ENCODE peak calls at places on chromosomes 4 and X, in four cellular contexts. One of them, this sample, is unnamed.

GRCh38 chr4:17165256-17165655 is 266.8 kb upstream of the LDB2 start:
- DNase-seq in RPMI7951: no peak
- DNase-seq in activated naive CD8-positive, alpha-beta T cell treated with anti-CD3 and anti-CD28 coated beads, Interleukin-2, amount 50 U/mL, for 24 hours: no peak
- DNase-seq in GM13977: no peak
- DNase-seq in this sample: no peak

GRCh38 chrX:22575161-22575845 is 302.6 kb downstream of the CBLL2 start:
- DNase-seq in GM13977: no peak
- DNase-seq in activated naive CD8-positive, alpha-beta T cell treated with anti-CD3 and anti-CD28 coated beads, Interleukin-2, amount 50 U/mL, for 24 hours: no peak
- DNase-seq in RPMI7951: no peak
- DNase-seq in this sample: peak

GRCh38 chr4:186724048-186724860 is 598 bp upstream of the FAT1 start:
- DNase-seq in GM13977: no peak
- DNase-seq in RPMI7951: peak
- DNase-seq in activated naive CD8-positive, alpha-beta T cell treated with anti-CD3 and anti-CD28 coated beads, Interleukin-2, amount 50 U/mL, for 24 hours: no peak
- DNase-seq in this sample: peak

GRCh38 chrX:69216446-69216845 is 51.2 kb upstream of the PJA1 start:
- DNase-seq in RPMI7951: no peak
- DNase-seq in activated naive CD8-positive, alpha-beta T cell treated with anti-CD3 and anti-CD28 coated beads, Interleukin-2, amount 50 U/mL, for 24 hours: no peak
- DNase-seq in GM13977: no peak
- DNase-seq in this sample: no peak

GRCh38 chr4:83112678-83113428 is 1.7 kb downstream of the PLAC8 start:
- DNase-seq in RPMI7951: peak
- DNase-seq in activated naive CD8-positive, alpha-beta T cell treated with anti-CD3 and anti-CD28 coated beads, Interleukin-2, amount 50 U/mL, for 24 hours: peak
- DNase-seq in GM13977: no peak
- DNase-seq in this sample: no peak

GRCh38 chr4:170348945-170349344 is 259.2 kb upstream of the AADAT start:
- DNase-seq in activated naive CD8-positive, alpha-beta T cell treated with anti-CD3 and anti-CD28 coated beads, Interleukin-2, amount 50 U/mL, for 24 hours: no peak
- DNase-seq in RPMI7951: no peak
- DNase-seq in GM13977: no peak
- DNase-seq in this sample: no peak

GRCh38 chr4:1746919-1747602 is 25.7 kb downstream of the TACC3 start:
- DNase-seq in activated naive CD8-positive, alpha-beta T cell treated with anti-CD3 and anti-CD28 coated beads, Interleukin-2, amount 50 U/mL, for 24 hours: no peak
- DNase-seq in RPMI7951: peak
- DNase-seq in GM13977: no peak
- DNase-seq in this sample: no peak

GRCh38 chr4:146916479-146917076 is 29.1 kb downstream of the TTC29 start:
- DNase-seq in RPMI7951: peak
- DNase-seq in activated naive CD8-positive, alpha-beta T cell treated with anti-CD3 and anti-CD28 coated beads, Interleukin-2, amount 50 U/mL, for 24 hours: no peak
- DNase-seq in GM13977: peak
- DNase-seq in this sample: peak

GRCh38 chr4:109433281-109434006 is at the start of gene SEC24B:
- DNase-seq in GM13977: peak
- DNase-seq in activated naive CD8-positive, alpha-beta T cell treated with anti-CD3 and anti-CD28 coated beads, Interleukin-2, amount 50 U/mL, for 24 hours: peak
- DNase-seq in RPMI7951: peak
- DNase-seq in this sample: peak

GRCh38 chr4:3118281-3118680 is 43.8 kb downstream of the HTT start:
- DNase-seq in GM13977: no peak
- DNase-seq in activated naive CD8-positive, alpha-beta T cell treated with anti-CD3 and anti-CD28 coated beads, Interleukin-2, amount 50 U/mL, for 24 hours: no peak
- DNase-seq in RPMI7951: no peak
- DNase-seq in this sample: no peak

GRCh38 chrX:147550217-147550616 is 361.5 kb upstream of the FMR1 start:
- DNase-seq in activated naive CD8-positive, alpha-beta T cell treated with anti-CD3 and anti-CD28 coated beads, Interleukin-2, amount 50 U/mL, for 24 hours: peak
- DNase-seq in GM13977: no peak
- DNase-seq in RPMI7951: no peak
- DNase-seq in this sample: peak

GRCh38 chr4:159103406-159104131 is 690 bp downstream of the RAPGEF2 start:
- DNase-seq in GM13977: peak
- DNase-seq in activated naive CD8-positive, alpha-beta T cell treated with anti-CD3 and anti-CD28 coated beads, Interleukin-2, amount 50 U/mL, for 24 hours: peak
- DNase-seq in RPMI7951: peak
- DNase-seq in this sample: peak

GRCh38 chrX:130552444-130553073 is 150.8 kb downstream of the RBMX2 start:
- DNase-seq in activated naive CD8-positive, alpha-beta T cell treated with anti-CD3 and anti-CD28 coated beads, Interleukin-2, amount 50 U/mL, for 24 hours: no peak
- DNase-seq in RPMI7951: no peak
- DNase-seq in GM13977: no peak
- DNase-seq in this sample: no peak

GRCh38 chrX:9340619-9341304 is 124.1 kb upstream of the TBL1X start:
- DNase-seq in GM13977: peak
- DNase-seq in activated naive CD8-positive, alpha-beta T cell treated with anti-CD3 and anti-CD28 coated beads, Interleukin-2, amount 50 U/mL, for 24 hours: no peak
- DNase-seq in RPMI7951: peak
- DNase-seq in this sample: no peak

GRCh38 chr4:81084029-81084428 is 53.5 kb downstream of the BMP3 start:
- DNase-seq in RPMI7951: no peak
- DNase-seq in activated naive CD8-positive, alpha-beta T cell treated with anti-CD3 and anti-CD28 coated beads, Interleukin-2, amount 50 U/mL, for 24 hours: no peak
- DNase-seq in GM13977: no peak
- DNase-seq in this sample: peak

GRCh38 chr4:87121332-87122065 is 98.9 kb downstream of the KLHL8 start:
- DNase-seq in GM13977: no peak
- DNase-seq in RPMI7951: no peak
- DNase-seq in activated naive CD8-positive, alpha-beta T cell treated with anti-CD3 and anti-CD28 coated beads, Interleukin-2, amount 50 U/mL, for 24 hours: no peak
- DNase-seq in this sample: no peak

GRCh38 chrX:139762400-139763183 is 54.6 kb upstream of the MCF2 start:
- DNase-seq in RPMI7951: no peak
- DNase-seq in activated naive CD8-positive, alpha-beta T cell treated with anti-CD3 and anti-CD28 coated beads, Interleukin-2, amount 50 U/mL, for 24 hours: no peak
- DNase-seq in GM13977: no peak
- DNase-seq in this sample: no peak

GRCh38 chrX:15059488-15059887 is 186.3 kb downstream of the MOSPD2 start:
- DNase-seq in RPMI7951: no peak
- DNase-seq in GM13977: no peak
- DNase-seq in activated naive CD8-positive, alpha-beta T cell treated with anti-CD3 and anti-CD28 coated beads, Interleukin-2, amount 50 U/mL, for 24 hours: no peak
- DNase-seq in this sample: no peak

GRCh38 chr4:156961241-156962068 is 10.1 kb downstream of the PDGFC start:
- DNase-seq in GM13977: no peak
- DNase-seq in RPMI7951: no peak
- DNase-seq in activated naive CD8-positive, alpha-beta T cell treated with anti-CD3 and anti-CD28 coated beads, Interleukin-2, amount 50 U/mL, for 24 hours: no peak
- DNase-seq in this sample: no peak

GRCh38 chrX:71103110-71103983 is 3.2 kb downstream of the CXorf65 start:
- DNase-seq in activated naive CD8-positive, alpha-beta T cell treated with anti-CD3 and anti-CD28 coated beads, Interleukin-2, amount 50 U/mL, for 24 hours: peak
- DNase-seq in GM13977: peak
- DNase-seq in RPMI7951: no peak
- DNase-seq in this sample: no peak

GRCh38 chr4:1748465-1748995 is 27.2 kb downstream of the TACC3 start:
- DNase-seq in activated naive CD8-positive, alpha-beta T cell treated with anti-CD3 and anti-CD28 coated beads, Interleukin-2, amount 50 U/mL, for 24 hours: peak
- DNase-seq in RPMI7951: peak
- DNase-seq in GM13977: peak
- DNase-seq in this sample: peak

GRCh38 chr4:78667764-78668163 is 108.4 kb upstream of the BMP2K start:
- DNase-seq in GM13977: peak
- DNase-seq in activated naive CD8-positive, alpha-beta T cell treated with anti-CD3 and anti-CD28 coated beads, Interleukin-2, amount 50 U/mL, for 24 hours: no peak
- DNase-seq in RPMI7951: no peak
- DNase-seq in this sample: no peak

GRCh38 chr4:83281326-83281725 is 3.3 kb downstream of the COQ2 start:
- DNase-seq in RPMI7951: no peak
- DNase-seq in GM13977: peak
- DNase-seq in activated naive CD8-positive, alpha-beta T cell treated with anti-CD3 and anti-CD28 coated beads, Interleukin-2, amount 50 U/mL, for 24 hours: no peak
- DNase-seq in this sample: no peak

GRCh38 chrX:144840616-144841015 is 406.7 kb upstream of the SPANXN1 start:
- DNase-seq in GM13977: no peak
- DNase-seq in RPMI7951: peak
- DNase-seq in activated naive CD8-positive, alpha-beta T cell treated with anti-CD3 and anti-CD28 coated beads, Interleukin-2, amount 50 U/mL, for 24 hours: no peak
- DNase-seq in this sample: peak

GRCh38 chr4:1547131-1547862 is 136.8 kb downstream of the FAM53A start:
- DNase-seq in RPMI7951: no peak
- DNase-seq in activated naive CD8-positive, alpha-beta T cell treated with anti-CD3 and anti-CD28 coated beads, Interleukin-2, amount 50 U/mL, for 24 hours: no peak
- DNase-seq in GM13977: no peak
- DNase-seq in this sample: no peak

GRCh38 chrX:72258174-72258573 is 18.9 kb downstream of the RPS4X start:
- DNase-seq in GM13977: no peak
- DNase-seq in RPMI7951: peak
- DNase-seq in activated naive CD8-positive, alpha-beta T cell treated with anti-CD3 and anti-CD28 coated beads, Interleukin-2, amount 50 U/mL, for 24 hours: no peak
- DNase-seq in this sample: peak

GRCh38 chrX:78456909-78457308 is 129.5 kb upstream of the CYSLTR1 start:
- DNase-seq in GM13977: no peak
- DNase-seq in activated naive CD8-positive, alpha-beta T cell treated with anti-CD3 and anti-CD28 coated beads, Interleukin-2, amount 50 U/mL, for 24 hours: no peak
- DNase-seq in RPMI7951: no peak
- DNase-seq in this sample: no peak

GRCh38 chr4:143095447-143095846 is 89.3 kb upstream of the USP38 start:
- DNase-seq in GM13977: no peak
- DNase-seq in activated naive CD8-positive, alpha-beta T cell treated with anti-CD3 and anti-CD28 coated beads, Interleukin-2, amount 50 U/mL, for 24 hours: no peak
- DNase-seq in RPMI7951: no peak
- DNase-seq in this sample: no peak

GRCh38 chr4:21948347-21949072 is at the start of gene KCNIP4:
- DNase-seq in activated naive CD8-positive, alpha-beta T cell treated with anti-CD3 and anti-CD28 coated beads, Interleukin-2, amount 50 U/mL, for 24 hours: peak
- DNase-seq in GM13977: no peak
- DNase-seq in RPMI7951: no peak
- DNase-seq in this sample: peak

GRCh38 chr4:125520258-125520990 is 205.7 kb downstream of the FAT4 start:
- DNase-seq in activated naive CD8-positive, alpha-beta T cell treated with anti-CD3 and anti-CD28 coated beads, Interleukin-2, amount 50 U/mL, for 24 hours: no peak
- DNase-seq in GM13977: no peak
- DNase-seq in RPMI7951: peak
- DNase-seq in this sample: peak

GRCh38 chrX:83593634-83594294 is 85.7 kb downstream of the POU3F4 start:
- DNase-seq in activated naive CD8-positive, alpha-beta T cell treated with anti-CD3 and anti-CD28 coated beads, Interleukin-2, amount 50 U/mL, for 24 hours: no peak
- DNase-seq in GM13977: no peak
- DNase-seq in RPMI7951: no peak
- DNase-seq in this sample: no peak

GRCh38 chrX:131045786-131046185 is 12.4 kb upstream of the ARHGAP36 start:
- DNase-seq in activated naive CD8-positive, alpha-beta T cell treated with anti-CD3 and anti-CD28 coated beads, Interleukin-2, amount 50 U/mL, for 24 hours: no peak
- DNase-seq in GM13977: no peak
- DNase-seq in RPMI7951: no peak
- DNase-seq in this sample: no peak

GRCh38 chrX:111868726-111869638 is 7.0 kb upstream of the TRPC5OS start:
- DNase-seq in activated naive CD8-positive, alpha-beta T cell treated with anti-CD3 and anti-CD28 coated beads, Interleukin-2, amount 50 U/mL, for 24 hours: no peak
- DNase-seq in GM13977: peak
- DNase-seq in RPMI7951: no peak
- DNase-seq in this sample: no peak